ENCODE peak calls at places on chromosomes 4 and X, in four cellular contexts. W, K, A and F are unnamed samples.

GRCh38 chr4:153018031-153018430 is 81.9 kb downstream of the FHDC1 start:
- DNase-seq in W (no peak), K (no peak), A (no peak), F (no peak)

GRCh38 chrX:136147966-136148365 is 633 bp downstream of the FHL1 start:
- DNase-seq in W (no peak), K (no peak), A (no peak), F (no peak)

GRCh38 chr4:185914583-185915199 is 102.7 kb upstream of the SORBS2 start:
- DNase-seq in W (peak; percentile 52), K (peak; percentile 96), A (peak; percentile 21), F (no peak)

GRCh38 chr4:151428346-151428745 is 19.4 kb downstream of the FHIP1A start:
- DNase-seq in W (no peak), K (no peak), A (no peak), F (no peak)

GRCh38 chrX:136531951-136532350 is at the start of gene VGLL1:
- DNase-seq in W (no peak), K (no peak), A (no peak), F (no peak)

GRCh38 chrX:140087865-140088264 is 122.5 kb upstream of the CXorf66 start:
- DNase-seq in W (no peak), K (no peak), A (no peak), F (no peak)

GRCh38 chr4:26964994-26965393 is 104.4 kb downstream of the STIM2 start:
- DNase-seq in W (no peak), K (no peak), A (no peak), F (no peak)

GRCh38 chr4:68257719-68258118 is 12.2 kb upstream of the TMPRSS11B start:
- DNase-seq in W (no peak), K (no peak), A (no peak), F (no peak)

GRCh38 chr4:85555210-85555609 is 80.3 kb downstream of the ARHGAP24 start:
- DNase-seq in W (no peak), K (peak; percentile 7), A (no peak), F (no peak)

GRCh38 chrX:153708415-153708814 is 15.8 kb downstream of the BCAP31 start:
- DNase-seq in W (peak; percentile 78), K (peak; percentile 82), A (peak; percentile 75), F (no peak)

GRCh38 chr4:6942238-6942800 is 32.7 kb downstream of the TBC1D14 start:
- DNase-seq in W (peak; percentile 97), K (peak; percentile 95), A (peak; percentile 89), F (peak; percentile 30)

GRCh38 chr4:112142152-112142551 is 3.1 kb upstream of the FAM241A start:
- DNase-seq in W (no peak), K (no peak), A (no peak), F (no peak)

GRCh38 chrX:136126892-136127406 is 20.4 kb upstream of the FHL1 start:
- DNase-seq in W (no peak), K (peak; percentile 64), A (peak; percentile 10), F (no peak)

GRCh38 chrX:16435399-16435986 is 214.5 kb upstream of the S100G start:
- DNase-seq in W (no peak), K (no peak), A (no peak), F (no peak)

GRCh38 chrX:45774961-45775360 is 574.3 kb upstream of the DIPK2B start:
- DNase-seq in W (peak; percentile 83), K (peak; percentile 88), A (no peak), F (no peak)

GRCh38 chrX:12396584-12396983 is 258.3 kb downstream of the FRMPD4 start:
- DNase-seq in W (no peak), K (no peak), A (no peak), F (no peak)

GRCh38 chr4:59772740-59773139 is 1427.4 kb upstream of the ADGRL3 start:
- DNase-seq in W (no peak), K (no peak), A (no peak), F (no peak)

GRCh38 chr4:175504316-175504715 is 307.7 kb downstream of the GPM6A start:
- DNase-seq in W (peak; percentile 26), K (peak; percentile 16), A (peak; percentile 2), F (no peak)

GRCh38 chr4:684611-685010 is 4.3 kb downstream of the SLC49A3 start:
- DNase-seq in W (no peak), K (no peak), A (no peak), F (no peak)

GRCh38 chrX:23782863-23783568 is at the start of gene SAT1:
- DNase-seq in W (peak; percentile 95), K (peak; percentile 90), A (no peak), F (no peak)

GRCh38 chr4:155026715-155027114 is 181.7 kb upstream of the NPY2R start:
- DNase-seq in W (peak; percentile 12), K (no peak), A (no peak), F (no peak)

GRCh38 chrX:21176927-21177571 is 197.2 kb upstream of the CNKSR2 start:
- DNase-seq in W (no peak), K (no peak), A (no peak), F (no peak)

GRCh38 chr4:74654230-74654681 is 140.1 kb downstream of the BTC start:
- DNase-seq in W (no peak), K (peak; percentile 70), A (peak; percentile 82), F (peak; percentile 82)

GRCh38 chrX:136866337-136867095 is 14.0 kb downstream of the RBMX start:
- DNase-seq in W (peak; percentile 43), K (peak; percentile 9), A (no peak), F (no peak)

GRCh38 chrX:23662853-23663252 is 4.4 kb upstream of the PRDX4 start:
- DNase-seq in W (peak; percentile 14), K (peak; percentile 67), A (no peak), F (no peak)

GRCh38 chrX:123175366-123176122 is 8.5 kb upstream of the GRIA3 start:
- DNase-seq in W (no peak), K (no peak), A (no peak), F (no peak)

GRCh38 chr4:152206646-152207435 is 329.1 kb downstream of the FBXW7 start:
- DNase-seq in W (no peak), K (peak; percentile 37), A (no peak), F (no peak)

GRCh38 chr4:71732706-71733105 is 51.2 kb downstream of the GC start:
- DNase-seq in W (peak; percentile 57), K (peak; percentile 45), A (peak; percentile 25), F (no peak)

GRCh38 chr4:2364654-2365053 is 53.8 kb downstream of the ZFYVE28 start:
- DNase-seq in W (peak; percentile 53), K (peak; percentile 60), A (no peak), F (no peak)

GRCh38 chrX:103310592-103311400 is at the start of gene BEX2:
- DNase-seq in W (peak; percentile 17), K (peak; percentile 17), A (peak; percentile 16), F (no peak)

GRCh38 chrX:56728752-56729151 is 291 bp upstream of the NBDY start:
- DNase-seq in W (peak; percentile 26), K (peak; percentile 32), A (no peak), F (no peak)

GRCh38 chr4:175376287-175376977 is 435.6 kb downstream of the GPM6A start:
- DNase-seq in W (no peak), K (no peak), A (no peak), F (no peak)

GRCh38 chrX:13506574-13506973 is 62.8 kb upstream of the EGFL6 start:
- DNase-seq in W (peak; percentile 67), K (peak; percentile 37), A (no peak), F (peak; percentile 15)

GRCh38 chrX:13868481-13869040 is 51.7 kb upstream of the GPM6B start:
- DNase-seq in W (peak; percentile 70), K (peak; percentile 47), A (no peak), F (no peak)

GRCh38 chr4:87904627-87905026 is 70.9 kb upstream of the SPP1 start:
- DNase-seq in W (no peak), K (no peak), A (no peak), F (no peak)
- H3K4me3 ChIP-seq in W (no peak overlapping the region), K (no peak overlapping the region), A (no peak overlapping the region), F (no peak overlapping the region)

DNA sequence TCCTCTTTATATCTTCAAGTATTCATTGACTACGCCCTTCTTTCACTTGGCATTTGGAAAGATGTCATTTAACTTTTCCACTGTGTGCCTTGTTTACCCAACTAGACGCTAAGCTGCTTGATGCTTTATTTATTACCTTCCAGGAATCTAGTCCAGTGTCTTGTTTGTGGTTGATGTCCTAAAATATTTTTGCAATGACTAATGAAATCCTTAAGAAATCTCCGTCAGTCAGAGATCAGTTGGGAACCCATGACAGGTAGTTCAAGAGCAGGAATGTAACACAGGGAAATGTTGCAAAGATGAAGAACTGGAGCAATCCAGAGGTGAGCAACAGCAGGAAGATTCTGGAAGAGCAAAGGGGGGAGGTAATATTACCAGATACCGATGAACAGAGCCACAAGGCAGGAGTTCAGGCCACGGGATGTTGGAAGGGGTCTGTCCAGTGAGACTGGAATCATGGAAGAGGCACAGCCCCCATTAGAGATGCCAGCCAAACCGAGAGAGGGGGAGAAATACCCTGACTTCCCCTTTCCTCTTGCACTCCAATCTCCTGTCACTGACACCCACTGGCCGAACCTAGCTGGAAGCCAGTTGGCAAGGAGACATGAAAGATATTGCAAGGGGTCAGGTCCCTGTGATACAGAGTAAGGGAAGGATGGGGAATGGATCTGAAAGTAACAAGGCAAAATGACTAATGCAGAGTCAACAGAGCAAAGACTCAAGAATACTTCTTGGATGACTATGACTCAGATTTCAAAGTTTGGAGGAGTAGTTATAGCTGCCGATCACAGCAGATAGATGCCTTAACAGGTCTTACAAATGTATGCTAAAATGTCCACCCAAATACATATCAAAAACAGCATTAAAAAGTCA is 62.7 kb upstream of the PHKA2 start:
- DNase-seq in W (no peak), K (peak; percentile 56), A (peak; percentile 31), F (no peak)
- H3K4me3 ChIP-seq in W (no peak overlapping the region), K (no peak overlapping the region), A (no peak overlapping the region), F (no peak overlapping the region)

GRCh38 chr4:139824882-139825522 is 159.4 kb downstream of the MGST2 start:
- DNase-seq in W (no peak), K (no peak), A (no peak), F (no peak)
- H3K4me3 ChIP-seq in W (no peak overlapping the region), K (no peak overlapping the region), A (no peak overlapping the region), F (no peak overlapping the region)

DNA sequence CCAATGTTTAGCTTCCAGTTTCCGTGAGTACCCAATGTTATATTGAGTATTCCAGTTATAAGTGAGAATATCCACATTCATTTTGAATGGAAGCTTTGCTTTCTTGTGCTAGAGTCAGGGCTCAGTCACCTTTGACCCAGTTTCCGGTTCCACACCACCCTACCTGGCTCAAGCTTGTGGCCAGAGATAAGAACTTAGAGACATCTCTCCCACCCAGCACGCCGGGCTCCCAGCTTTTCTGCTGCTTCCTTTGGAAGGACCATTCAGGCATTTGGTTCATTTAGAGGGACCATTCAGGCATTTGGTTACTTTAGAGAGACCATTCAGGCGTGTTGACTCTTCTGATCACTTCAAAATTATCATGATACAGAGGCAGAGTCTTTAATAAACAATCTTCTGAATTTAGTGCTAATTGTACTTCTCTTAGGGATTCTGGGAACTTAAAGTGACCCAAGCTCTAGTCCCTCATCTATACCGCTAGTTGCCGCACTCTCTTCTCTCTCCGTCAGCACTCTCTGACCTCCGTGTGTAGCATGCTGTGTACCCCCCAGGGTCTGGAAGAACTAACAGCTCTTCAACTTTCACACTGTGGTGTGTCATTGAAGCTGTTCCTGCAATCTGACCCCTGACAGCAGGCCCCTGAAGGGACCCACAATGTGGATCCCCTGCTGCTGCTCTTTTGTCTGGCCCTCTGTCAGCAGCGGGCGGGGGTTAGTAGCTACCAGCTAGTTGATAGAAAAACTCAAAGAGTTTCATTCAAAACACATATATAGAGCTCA is 943.1 kb downstream of the ARAP2 start:
- DNase-seq in W (no peak), K (no peak), A (no peak), F (no peak)
- H3K4me3 ChIP-seq in W (no peak overlapping the region), K (no peak overlapping the region), A (no peak overlapping the region), F (no peak overlapping the region)